ENCODE peak calls at places on chromosomes 16 and 17, in seven cellular contexts. One of them, this sample, is unnamed. For H3K27me3 and H3K4me1, the result is how much of the 10 kb centered on the place peaks cover.

GRCh38 chr16:12081048-12081404 is 104.5 kb downstream of the SNX29 start:
- DNase-seq in neural progenitor cell: no peak
- DNase-seq in HCT116: no peak
- DNase-seq in cardiac muscle cell: no peak
- DNase-seq in CD8-positive, alpha-beta T cell: no peak
- DNase-seq in body of pancreas: no peak
- DNase-seq in upper lobe of right lung: peak
- DNase-seq in this sample: no peak

GRCh38 chr16:74577882-74578366 is 29.0 kb downstream of the GLG1 start:
- DNase-seq in CD8-positive, alpha-beta T cell: no peak
- DNase-seq in upper lobe of right lung: no peak
- DNase-seq in body of pancreas: no peak
- DNase-seq in HCT116: peak
- DNase-seq in neural progenitor cell: no peak
- DNase-seq in cardiac muscle cell: no peak
- DNase-seq in this sample: no peak

GRCh38 chr17:22217135-22217534 is 524.8 kb downstream of the KCNJ18 start:
- DNase-seq in CD8-positive, alpha-beta T cell: no peak
- DNase-seq in HCT116: no peak
- DNase-seq in neural progenitor cell: no peak
- DNase-seq in upper lobe of right lung: peak
- DNase-seq in cardiac muscle cell: peak
- DNase-seq in body of pancreas: no peak
- DNase-seq in this sample: no peak

GRCh38 chr17:42676424-42677011 is at the start of gene PLEKHH3:
- DNase-seq in upper lobe of right lung: no peak
- DNase-seq in HCT116: no peak
- DNase-seq in CD8-positive, alpha-beta T cell: no peak
- DNase-seq in neural progenitor cell: peak
- DNase-seq in cardiac muscle cell: no peak
- DNase-seq in body of pancreas: no peak
- DNase-seq in this sample: no peak

GRCh38 chr17:39099686-39100293 is 51.6 kb downstream of the PLXDC1 start:
- DNase-seq in upper lobe of right lung: no peak
- DNase-seq in neural progenitor cell: no peak
- DNase-seq in CD8-positive, alpha-beta T cell: no peak
- DNase-seq in HCT116: no peak
- DNase-seq in body of pancreas: peak
- DNase-seq in cardiac muscle cell: peak
- DNase-seq in this sample: no peak

GRCh38 chr16:52861614-52862022 is 191.1 kb downstream of the CHD9NB start:
- DNase-seq in body of pancreas: peak
- DNase-seq in neural progenitor cell: peak
- DNase-seq in HCT116: peak
- DNase-seq in cardiac muscle cell: peak
- DNase-seq in CD8-positive, alpha-beta T cell: no peak
- DNase-seq in upper lobe of right lung: no peak
- DNase-seq in this sample: no peak

GRCh38 chr16:20285993-20286499 is 41.3 kb downstream of the GP2 start:
- DNase-seq in cardiac muscle cell: no peak
- DNase-seq in HCT116: no peak
- DNase-seq in neural progenitor cell: peak
- DNase-seq in CD8-positive, alpha-beta T cell: no peak
- DNase-seq in body of pancreas: no peak
- DNase-seq in upper lobe of right lung: no peak
- DNase-seq in this sample: no peak

GRCh38 chr17:75110307-75110937 is 653 bp downstream of the ARMC7 start:
- DNase-seq in body of pancreas: peak
- DNase-seq in upper lobe of right lung: no peak
- DNase-seq in cardiac muscle cell: peak
- DNase-seq in CD8-positive, alpha-beta T cell: no peak
- DNase-seq in neural progenitor cell: peak
- DNase-seq in HCT116: no peak
- DNase-seq in this sample: no peak

GRCh38 chr16:1072526-1073261 is at the start of gene SSTR5:
- DNase-seq in body of pancreas: no peak
- DNase-seq in cardiac muscle cell: no peak
- DNase-seq in upper lobe of right lung: no peak
- DNase-seq in neural progenitor cell: peak
- DNase-seq in HCT116: no peak
- DNase-seq in CD8-positive, alpha-beta T cell: no peak
- DNase-seq in this sample: no peak
- H3K27me3 ChIP-seq in body of pancreas: under half
- H3K27me3 ChIP-seq in cardiac muscle cell: under half
- H3K27me3 ChIP-seq in upper lobe of right lung: half or more
- H3K27me3 ChIP-seq in neural progenitor cell: half or more
- H3K27me3 ChIP-seq in HCT116: under half
- H3K27me3 ChIP-seq in CD8-positive, alpha-beta T cell: under half
- H3K27me3 ChIP-seq in this sample: under half

DNA sequence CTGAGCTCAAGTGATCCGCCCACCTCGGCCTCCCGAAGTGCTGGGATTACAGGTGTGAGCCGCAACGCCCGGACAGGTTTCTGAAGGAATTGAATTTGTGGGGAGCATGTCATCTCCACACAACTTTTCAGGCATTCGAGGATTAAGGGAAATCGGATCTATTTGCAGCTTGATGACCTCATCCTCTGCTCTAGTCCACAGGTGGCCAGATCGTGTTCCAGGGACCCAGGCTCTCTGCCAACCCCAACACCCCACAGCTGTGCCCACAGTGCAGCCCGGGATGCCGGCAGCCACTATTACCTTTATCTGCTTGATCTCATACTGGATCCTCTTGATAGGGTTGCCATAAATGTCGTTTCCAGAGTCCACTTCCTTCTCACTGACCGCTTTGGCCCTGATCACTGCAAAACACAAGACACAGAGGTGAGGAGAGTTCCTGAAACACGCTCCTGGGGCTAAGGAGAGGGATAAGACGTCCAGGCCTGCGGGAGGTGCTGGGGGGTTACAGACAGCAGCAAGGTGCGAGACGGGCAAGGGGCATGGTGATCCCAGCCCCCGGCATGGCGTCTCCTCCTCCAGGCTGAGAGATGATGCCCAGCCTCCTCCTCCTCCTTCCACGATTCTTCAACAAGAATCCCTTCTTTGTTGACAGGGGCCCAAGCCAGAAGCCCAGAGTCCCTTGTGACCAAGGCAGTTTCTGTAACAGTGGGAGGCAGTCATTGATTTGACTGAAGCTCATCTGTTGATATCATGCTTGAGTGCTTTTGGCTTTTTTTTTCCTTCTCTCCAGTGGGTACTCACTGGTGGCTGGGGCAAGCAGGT is 29.3 kb downstream of the CEP295NL start:
- DNase-seq in upper lobe of right lung: no peak
- DNase-seq in neural progenitor cell: peak
- DNase-seq in cardiac muscle cell: no peak
- DNase-seq in body of pancreas: peak
- DNase-seq in CD8-positive, alpha-beta T cell: no peak
- DNase-seq in HCT116: no peak
- DNase-seq in this sample: no peak
- H3K4me1 ChIP-seq in upper lobe of right lung: under half
- H3K4me1 ChIP-seq in neural progenitor cell: under half
- H3K4me1 ChIP-seq in cardiac muscle cell: under half
- H3K4me1 ChIP-seq in body of pancreas: under half
- H3K4me1 ChIP-seq in CD8-positive, alpha-beta T cell: under half
- H3K4me1 ChIP-seq in HCT116: under half
- H3K4me1 ChIP-seq in this sample: under half

GRCh38 chr16:7304257-7304656 is 28.4 kb upstream of the RBFOX1 start:
- DNase-seq in upper lobe of right lung: no peak
- DNase-seq in HCT116: no peak
- DNase-seq in cardiac muscle cell: peak
- DNase-seq in CD8-positive, alpha-beta T cell: no peak
- DNase-seq in neural progenitor cell: peak
- DNase-seq in body of pancreas: no peak
- DNase-seq in this sample: no peak
- H3K4me3 ChIP-seq in upper lobe of right lung: no peak
- H3K4me3 ChIP-seq in HCT116: no peak
- H3K4me3 ChIP-seq in cardiac muscle cell: peak
- H3K4me3 ChIP-seq in CD8-positive, alpha-beta T cell: no peak
- H3K4me3 ChIP-seq in neural progenitor cell: peak
- H3K4me3 ChIP-seq in body of pancreas: no peak
- H3K4me3 ChIP-seq in this sample: no peak

DNA sequence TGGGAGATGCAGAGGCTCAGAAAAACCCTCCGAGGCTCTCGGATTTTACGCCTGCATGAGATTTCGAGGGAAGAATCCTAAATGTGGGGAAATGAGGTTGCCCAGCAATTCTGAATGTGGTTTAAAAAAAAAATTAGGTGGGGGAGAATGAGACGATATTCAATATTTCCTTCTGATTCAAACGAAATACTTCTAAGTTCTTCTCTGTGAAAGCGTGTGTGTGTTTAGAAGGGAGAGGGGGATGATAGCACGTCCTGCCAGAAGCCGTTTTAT is 47.8 kb downstream of the TBC1D16 start:
- DNase-seq in neural progenitor cell: no peak
- DNase-seq in cardiac muscle cell: no peak
- DNase-seq in body of pancreas: no peak
- DNase-seq in upper lobe of right lung: no peak
- DNase-seq in HCT116: no peak
- DNase-seq in CD8-positive, alpha-beta T cell: no peak
- DNase-seq in this sample: no peak
- H3K27me3 ChIP-seq in neural progenitor cell: under half
- H3K27me3 ChIP-seq in cardiac muscle cell: under half
- H3K27me3 ChIP-seq in body of pancreas: under half
- H3K27me3 ChIP-seq in upper lobe of right lung: under half
- H3K27me3 ChIP-seq in HCT116: under half
- H3K27me3 ChIP-seq in CD8-positive, alpha-beta T cell: under half
- H3K27me3 ChIP-seq in this sample: under half

GRCh38 chr16:79769320-79770243 is 169.0 kb upstream of the MAF start:
- DNase-seq in body of pancreas: no peak
- DNase-seq in upper lobe of right lung: no peak
- DNase-seq in HCT116: no peak
- DNase-seq in CD8-positive, alpha-beta T cell: no peak
- DNase-seq in cardiac muscle cell: no peak
- DNase-seq in neural progenitor cell: no peak
- DNase-seq in this sample: no peak
- H3K4me1 ChIP-seq in body of pancreas: under half
- H3K4me1 ChIP-seq in upper lobe of right lung: under half
- H3K4me1 ChIP-seq in HCT116: under half
- H3K4me1 ChIP-seq in CD8-positive, alpha-beta T cell: under half
- H3K4me1 ChIP-seq in cardiac muscle cell: under half
- H3K4me1 ChIP-seq in neural progenitor cell: under half
- H3K4me1 ChIP-seq in this sample: under half

DNA sequence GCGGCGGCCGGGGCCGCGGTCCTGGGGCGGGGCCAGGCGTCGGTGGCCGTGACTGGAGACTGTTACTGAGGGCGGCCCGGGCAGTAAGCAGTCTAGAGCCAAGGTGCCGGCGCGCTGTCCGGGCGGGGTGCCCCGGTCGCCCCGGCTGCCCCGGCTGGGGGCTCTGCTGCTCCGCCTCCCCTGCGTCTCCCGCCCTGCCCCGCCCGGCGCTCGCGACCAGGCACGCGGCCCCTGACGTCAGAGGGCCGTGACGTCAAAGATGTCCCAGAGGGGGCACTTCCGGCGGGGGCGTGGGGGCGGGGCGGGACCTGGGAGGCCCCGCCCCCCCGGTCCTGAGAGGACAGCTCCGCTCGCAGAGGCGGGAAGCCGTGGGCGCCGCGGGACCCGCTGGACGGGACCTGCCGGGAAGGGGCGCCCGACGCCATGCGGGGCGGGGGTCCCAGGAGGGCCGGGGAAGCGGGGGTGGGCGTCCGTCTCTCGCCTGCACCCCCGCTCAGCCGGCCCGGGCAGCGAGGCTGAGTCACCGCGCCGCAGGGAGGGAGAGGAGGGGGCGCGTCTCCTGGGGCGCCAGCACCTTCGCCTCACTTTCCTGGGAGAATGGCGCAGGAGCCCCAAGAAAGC is 4.5 kb upstream of the HIC1 start:
- DNase-seq in upper lobe of right lung: peak
- DNase-seq in HCT116: peak
- DNase-seq in cardiac muscle cell: peak
- DNase-seq in neural progenitor cell: peak
- DNase-seq in CD8-positive, alpha-beta T cell: peak
- DNase-seq in body of pancreas: peak
- DNase-seq in this sample: peak
- H3K4me3 ChIP-seq in upper lobe of right lung: peak
- H3K4me3 ChIP-seq in HCT116: peak
- H3K4me3 ChIP-seq in cardiac muscle cell: peak
- H3K4me3 ChIP-seq in neural progenitor cell: peak
- H3K4me3 ChIP-seq in CD8-positive, alpha-beta T cell: peak
- H3K4me3 ChIP-seq in body of pancreas: no peak
- H3K4me3 ChIP-seq in this sample: peak

DNA sequence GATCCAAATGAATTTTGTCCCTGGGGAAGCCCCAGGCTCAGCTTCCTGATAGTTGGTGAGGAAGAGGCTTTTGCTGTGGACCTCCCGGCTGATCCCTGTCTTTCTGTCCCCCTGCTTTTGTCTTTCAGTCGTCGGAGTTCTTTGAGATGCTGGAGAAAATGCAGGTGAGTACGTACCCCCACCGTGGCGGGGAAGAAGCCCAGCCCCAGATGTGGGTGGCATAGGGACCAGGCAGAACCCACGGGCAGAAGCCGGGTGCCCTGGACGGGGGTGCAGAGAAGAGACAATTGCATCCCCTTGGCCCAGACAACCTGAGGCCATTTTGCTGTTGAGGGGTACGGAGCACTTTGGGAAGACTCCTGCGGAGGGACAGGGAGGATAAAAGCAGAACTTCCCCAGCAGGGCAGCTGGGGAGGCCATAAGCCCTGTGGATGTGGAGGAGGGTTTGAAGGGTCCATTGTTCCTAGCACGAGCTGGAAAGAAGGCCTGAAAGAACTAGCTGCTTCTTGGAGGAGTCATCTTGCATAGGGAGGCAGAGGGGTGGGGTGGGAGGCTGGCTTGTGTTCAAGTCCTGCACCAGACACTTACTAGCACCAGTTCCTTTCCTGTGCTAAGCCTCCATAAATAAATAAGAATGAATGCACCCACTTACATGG is 105.6 kb downstream of the OR1D5 start:
- DNase-seq in neural progenitor cell: no peak
- DNase-seq in upper lobe of right lung: peak
- DNase-seq in body of pancreas: no peak
- DNase-seq in cardiac muscle cell: no peak
- DNase-seq in CD8-positive, alpha-beta T cell: no peak
- DNase-seq in HCT116: no peak
- DNase-seq in this sample: no peak
- H3K27me3 ChIP-seq in neural progenitor cell: under half
- H3K27me3 ChIP-seq in upper lobe of right lung: under half
- H3K27me3 ChIP-seq in body of pancreas: under half
- H3K27me3 ChIP-seq in cardiac muscle cell: under half
- H3K27me3 ChIP-seq in CD8-positive, alpha-beta T cell: under half
- H3K27me3 ChIP-seq in HCT116: under half
- H3K27me3 ChIP-seq in this sample: under half

This sample was measured in Caco-2.